ENCODE peak calls at places on chromosomes 4 and X, in six cellular contexts. One of them, this sample, is unnamed.
A peak's percentile ranks its signal among the peaks of the same experiment; 100 is the strongest.

GRCh38 chrX:99415470-99415869 is 994.6 kb downstream of the PCDH19 start:
- DNase-seq in EH: no peak
- DNase-seq in endodermal cell: no peak
- DNase-seq in left cardiac atrium: no peak
- DNase-seq in naive B cell: no peak
- DNase-seq in HCT116: no peak
- DNase-seq in this sample: no peak

GRCh38 chr4:73856518-73856917 is 3.4 kb downstream of the PF4V1 start:
- DNase-seq in EH: peak; percentile 80
- DNase-seq in endodermal cell: no peak
- DNase-seq in left cardiac atrium: no peak
- DNase-seq in naive B cell: no peak
- DNase-seq in HCT116: no peak
- DNase-seq in this sample: no peak

GRCh38 chr4:125316781-125317525 is 2.2 kb downstream of the FAT4 start:
- DNase-seq in EH: peak; percentile 56
- DNase-seq in endodermal cell: peak; percentile 81
- DNase-seq in left cardiac atrium: peak; percentile 64
- DNase-seq in naive B cell: no peak
- DNase-seq in HCT116: no peak
- DNase-seq in this sample: peak; percentile 41

GRCh38 chr4:99390060-99390459 is 37.5 kb upstream of the ADH1C start:
- DNase-seq in EH: peak; percentile 74
- DNase-seq in endodermal cell: no peak
- DNase-seq in left cardiac atrium: no peak
- DNase-seq in naive B cell: no peak
- DNase-seq in HCT116: no peak
- DNase-seq in this sample: no peak

GRCh38 chrX:14076639-14077038 is 46.9 kb upstream of the GEMIN8 start:
- DNase-seq in EH: no peak
- DNase-seq in endodermal cell: no peak
- DNase-seq in left cardiac atrium: no peak
- DNase-seq in naive B cell: no peak
- DNase-seq in HCT116: no peak
- DNase-seq in this sample: no peak

GRCh38 chrX:140817943-140818342 is 108.4 kb downstream of the LINC00632 start:
- DNase-seq in EH: peak; percentile 26
- DNase-seq in endodermal cell: no peak
- DNase-seq in left cardiac atrium: no peak
- DNase-seq in naive B cell: no peak
- DNase-seq in HCT116: no peak
- DNase-seq in this sample: no peak

GRCh38 chr4:181971411-181971810 is 271.8 kb upstream of the TENM3 start:
- DNase-seq in EH: no peak
- DNase-seq in endodermal cell: no peak
- DNase-seq in left cardiac atrium: no peak
- DNase-seq in naive B cell: no peak
- DNase-seq in HCT116: no peak
- DNase-seq in this sample: no peak

GRCh38 chrX:78123190-78123589 is 16.3 kb downstream of the TAF9B start:
- DNase-seq in EH: peak; percentile 35
- DNase-seq in endodermal cell: no peak
- DNase-seq in left cardiac atrium: no peak
- DNase-seq in naive B cell: no peak
- DNase-seq in HCT116: no peak
- DNase-seq in this sample: no peak

GRCh38 chr4:85787133-85787532 is 312.2 kb downstream of the ARHGAP24 start:
- DNase-seq in EH: peak; percentile 89
- DNase-seq in endodermal cell: no peak
- DNase-seq in left cardiac atrium: no peak
- DNase-seq in naive B cell: no peak
- DNase-seq in HCT116: no peak
- DNase-seq in this sample: no peak

GRCh38 chr4:20464381-20464780 is 212.7 kb downstream of the SLIT2 start:
- DNase-seq in EH: peak; percentile 75
- DNase-seq in endodermal cell: no peak
- DNase-seq in left cardiac atrium: no peak
- DNase-seq in naive B cell: no peak
- DNase-seq in HCT116: no peak
- DNase-seq in this sample: no peak

GRCh38 chrX:9443327-9443726 is 21.5 kb upstream of the TBL1X start:
- DNase-seq in EH: no peak
- DNase-seq in endodermal cell: peak; percentile 21
- DNase-seq in left cardiac atrium: no peak
- DNase-seq in naive B cell: no peak
- DNase-seq in HCT116: no peak
- DNase-seq in this sample: no peak

GRCh38 chrX:130091976-130092522 is 18.2 kb downstream of the ELF4 start:
- DNase-seq in EH: no peak
- DNase-seq in endodermal cell: peak; percentile 72
- DNase-seq in left cardiac atrium: peak; percentile 50
- DNase-seq in naive B cell: peak; percentile 84
- DNase-seq in HCT116: no peak
- DNase-seq in this sample: peak; percentile 62

GRCh38 chr4:86670739-86671138 is 76.6 kb downstream of the PTPN13 start:
- DNase-seq in EH: peak; percentile 68
- DNase-seq in endodermal cell: no peak
- DNase-seq in left cardiac atrium: no peak
- DNase-seq in naive B cell: no peak
- DNase-seq in HCT116: no peak
- DNase-seq in this sample: no peak

GRCh38 chrX:15336023-15336413 is 695 bp upstream of the PIGA start:
- DNase-seq in EH: peak; percentile 56
- DNase-seq in endodermal cell: no peak
- DNase-seq in left cardiac atrium: no peak
- DNase-seq in naive B cell: peak; percentile 49
- DNase-seq in HCT116: no peak
- DNase-seq in this sample: no peak

GRCh38 chrX:18422886-18423285 is 2.5 kb upstream of the CDKL5 start:
- DNase-seq in EH: peak; percentile 12
- DNase-seq in endodermal cell: no peak
- DNase-seq in left cardiac atrium: no peak
- DNase-seq in naive B cell: no peak
- DNase-seq in HCT116: no peak
- DNase-seq in this sample: no peak

GRCh38 chr4:186627226-186627865 is 72.0 kb upstream of the MTNR1A start:
- DNase-seq in EH: peak; percentile 59
- DNase-seq in endodermal cell: peak; percentile 58
- DNase-seq in left cardiac atrium: no peak
- DNase-seq in naive B cell: no peak
- DNase-seq in HCT116: no peak
- DNase-seq in this sample: no peak

GRCh38 chrX:81195712-81196111 is 6.0 kb downstream of the HMGN5 start:
- DNase-seq in EH: peak; percentile 57
- DNase-seq in endodermal cell: peak; percentile 84
- DNase-seq in left cardiac atrium: peak; percentile 50
- DNase-seq in naive B cell: peak; percentile 33
- DNase-seq in HCT116: peak; percentile 33
- DNase-seq in this sample: peak; percentile 13

GRCh38 chr4:54784188-54784671 is 126.5 kb downstream of the KIT start:
- DNase-seq in EH: peak; percentile 99
- DNase-seq in endodermal cell: no peak
- DNase-seq in left cardiac atrium: peak; percentile 86
- DNase-seq in naive B cell: no peak
- DNase-seq in HCT116: no peak
- DNase-seq in this sample: peak; percentile 77

GRCh38 chr4:155073852-155074251 is 134.6 kb upstream of the NPY2R start:
- DNase-seq in EH: no peak
- DNase-seq in endodermal cell: no peak
- DNase-seq in left cardiac atrium: no peak
- DNase-seq in naive B cell: no peak
- DNase-seq in HCT116: no peak
- DNase-seq in this sample: no peak

GRCh38 chr4:16294455-16294854 is 68.2 kb upstream of the TAPT1 start:
- DNase-seq in EH: peak; percentile 53
- DNase-seq in endodermal cell: no peak
- DNase-seq in left cardiac atrium: no peak
- DNase-seq in naive B cell: no peak
- DNase-seq in HCT116: no peak
- DNase-seq in this sample: no peak

GRCh38 chr4:79823148-79823763 is 249.8 kb downstream of the ANTXR2 start:
- DNase-seq in EH: peak; percentile 12
- DNase-seq in endodermal cell: no peak
- DNase-seq in left cardiac atrium: peak; percentile 19
- DNase-seq in naive B cell: no peak
- DNase-seq in HCT116: no peak
- DNase-seq in this sample: no peak

GRCh38 chr4:62135565-62136156 is 935.5 kb downstream of the ADGRL3 start:
- DNase-seq in EH: no peak
- DNase-seq in endodermal cell: no peak
- DNase-seq in left cardiac atrium: no peak
- DNase-seq in naive B cell: no peak
- DNase-seq in HCT116: no peak
- DNase-seq in this sample: no peak

GRCh38 chr4:25113915-25114904 is 46.0 kb downstream of the SEPSECS start:
- DNase-seq in EH: peak; percentile 65
- DNase-seq in endodermal cell: no peak
- DNase-seq in left cardiac atrium: no peak
- DNase-seq in naive B cell: no peak
- DNase-seq in HCT116: no peak
- DNase-seq in this sample: no peak

GRCh38 chr4:139635966-139636365 is 29.7 kb upstream of the MGST2 start:
- DNase-seq in EH: no peak
- DNase-seq in endodermal cell: no peak
- DNase-seq in left cardiac atrium: no peak
- DNase-seq in naive B cell: no peak
- DNase-seq in HCT116: no peak
- DNase-seq in this sample: no peak

GRCh38 chr4:108543359-108543968 is 76.9 kb upstream of the RPL34 start:
- DNase-seq in EH: no peak
- DNase-seq in endodermal cell: no peak
- DNase-seq in left cardiac atrium: no peak
- DNase-seq in naive B cell: peak; percentile 19
- DNase-seq in HCT116: no peak
- DNase-seq in this sample: no peak

GRCh38 chr4:74133786-74134499 is 24.0 kb upstream of the MTHFD2L start:
- DNase-seq in EH: peak; percentile 86
- DNase-seq in endodermal cell: peak; percentile 92
- DNase-seq in left cardiac atrium: peak; percentile 76
- DNase-seq in naive B cell: peak; percentile 25
- DNase-seq in HCT116: peak; percentile 86
- DNase-seq in this sample: peak; percentile 72

GRCh38 chr4:833156-833555 is 7.2 kb upstream of the CPLX1 start:
- DNase-seq in EH: no peak
- DNase-seq in endodermal cell: no peak
- DNase-seq in left cardiac atrium: no peak
- DNase-seq in naive B cell: no peak
- DNase-seq in HCT116: no peak
- DNase-seq in this sample: no peak

GRCh38 chr4:57064811-57065711 is 45.1 kb downstream of the IGFBP7 start:
- DNase-seq in EH: peak; percentile 100
- DNase-seq in endodermal cell: no peak
- DNase-seq in left cardiac atrium: peak; percentile 70
- DNase-seq in naive B cell: no peak
- DNase-seq in HCT116: no peak
- DNase-seq in this sample: peak; percentile 63

GRCh38 chr4:180617203-180617602 is 1626.0 kb upstream of the TENM3 start:
- DNase-seq in EH: no peak
- DNase-seq in endodermal cell: peak; percentile 72
- DNase-seq in left cardiac atrium: no peak
- DNase-seq in naive B cell: no peak
- DNase-seq in HCT116: no peak
- DNase-seq in this sample: no peak

GRCh38 chr4:66565796-66566195 is 895.5 kb upstream of the EPHA5 start:
- DNase-seq in EH: peak; percentile 61
- DNase-seq in endodermal cell: no peak
- DNase-seq in left cardiac atrium: no peak
- DNase-seq in naive B cell: no peak
- DNase-seq in HCT116: no peak
- DNase-seq in this sample: no peak

GRCh38 chrX:39896951-39897740 is 200.6 kb downstream of the BCOR start:
- DNase-seq in EH: peak; percentile 83
- DNase-seq in endodermal cell: peak; percentile 92
- DNase-seq in left cardiac atrium: peak; percentile 36
- DNase-seq in naive B cell: no peak
- DNase-seq in HCT116: no peak
- DNase-seq in this sample: no peak

GRCh38 chrX:123728001-123728400 is 4.9 kb downstream of the THOC2 start:
- DNase-seq in EH: no peak
- DNase-seq in endodermal cell: no peak
- DNase-seq in left cardiac atrium: no peak
- DNase-seq in naive B cell: no peak
- DNase-seq in HCT116: no peak
- DNase-seq in this sample: no peak

GRCh38 chrX:97835969-97836368 is 952.3 kb downstream of the RPA4 start:
- DNase-seq in EH: no peak
- DNase-seq in endodermal cell: no peak
- DNase-seq in left cardiac atrium: no peak
- DNase-seq in naive B cell: no peak
- DNase-seq in HCT116: no peak
- DNase-seq in this sample: no peak

This sample was measured in psoas muscle.